ENCODE peak calls at places on chromosomes 16 and 17, in four cellular contexts. L, O, H and F are unnamed samples.

GRCh38 chr16:82456683-82457082 is 170.1 kb upstream of the CDH13 start:
- DNase-seq in H (peak; percentile 57), L (peak; percentile 42), O (peak; percentile 76), F (no peak)

GRCh38 chr17:73481672-73482071 is 162.6 kb downstream of the SDK2 start:
- DNase-seq in H (no peak), L (no peak), O (no peak), F (no peak)

GRCh38 chr16:88934066-88934667 is 42.8 kb downstream of the CBFA2T3 start:
- DNase-seq in O (no peak), H (no peak), L (no peak), F (no peak)

GRCh38 chr17:31663576-31663975 is 195.5 kb downstream of the COPRS start:
- DNase-seq in O (no peak), H (peak; percentile 39), L (no peak), F (no peak)

GRCh38 chr17:72342061-72342460 is 221.2 kb downstream of the SOX9 start:
- DNase-seq in O (no peak), L (no peak), H (no peak), F (no peak)

GRCh38 chr16:49440156-49441065 is 66.8 kb downstream of the C16orf78 start:
- DNase-seq in O (peak; percentile 13), L (no peak), H (no peak), F (no peak)

GRCh38 chr17:46045639-46046038 is 46.6 kb downstream of the STH start:
- DNase-seq in H (peak; percentile 37), L (no peak), O (no peak), F (no peak)

GRCh38 chr16:57688987-57689771 is 5.4 kb upstream of the DRC7 start:
- DNase-seq in H (no peak), L (no peak), O (no peak), F (no peak)

GRCh38 chr17:42246515-42246914 is 29.7 kb downstream of the STAT5B start:
- DNase-seq in O (no peak), L (no peak), H (no peak), F (no peak)

GRCh38 chr16:61887903-61888302 is 148.3 kb downstream of the CDH8 start:
- DNase-seq in O (no peak), L (peak; percentile 32), H (peak; percentile 61), F (no peak)

GRCh38 chr16:3857189-3858013 is 23.1 kb downstream of the CREBBP start:
- DNase-seq in L (no peak), O (no peak), H (peak; percentile 90), F (no peak)

GRCh38 chr17:19703776-19704371 is 12.5 kb downstream of the SLC47A2 start:
- DNase-seq in H (no peak), L (no peak), O (peak; percentile 45), F (no peak)

GRCh38 chr17:50261051-50261915 is 13.0 kb upstream of the TMEM92 start:
- DNase-seq in L (no peak), O (peak; percentile 8), H (no peak), F (no peak)

GRCh38 chr16:79767597-79768280 is 167.2 kb upstream of the MAF start:
- DNase-seq in L (no peak), H (peak; percentile 13), O (no peak), F (no peak)

GRCh38 chr16:78134944-78135619 is 35.6 kb downstream of the WWOX start:
- DNase-seq in L (no peak), O (no peak), H (no peak), F (no peak)

GRCh38 chr16:75252946-75253911 is 1.8 kb upstream of the BCAR1 start:
- DNase-seq in H (peak; percentile 89), L (peak; percentile 34), O (no peak), F (no peak)

GRCh38 chr17:45338023-45338781 is 21.4 kb upstream of the MAP3K14 start:
- DNase-seq in L (no peak), H (peak; percentile 58), O (no peak), F (peak; percentile 3)

GRCh38 chr17:78041401-78042179 is 83.1 kb downstream of the TNRC6C start:
- DNase-seq in H (peak; percentile 10), O (no peak), L (no peak), F (no peak)

GRCh38 chr17:78039581-78039980 is 81.1 kb downstream of the TNRC6C start:
- DNase-seq in O (no peak), L (no peak), H (no peak), F (no peak)

GRCh38 chr17:78042542-78042941 is 84.0 kb downstream of the TNRC6C start:
- DNase-seq in L (no peak), H (no peak), O (no peak), F (no peak)

GRCh38 chr17:78038748-78039288 is 80.3 kb downstream of the TNRC6C start:
- DNase-seq in H (no peak), L (no peak), O (no peak), F (no peak)

DNA sequence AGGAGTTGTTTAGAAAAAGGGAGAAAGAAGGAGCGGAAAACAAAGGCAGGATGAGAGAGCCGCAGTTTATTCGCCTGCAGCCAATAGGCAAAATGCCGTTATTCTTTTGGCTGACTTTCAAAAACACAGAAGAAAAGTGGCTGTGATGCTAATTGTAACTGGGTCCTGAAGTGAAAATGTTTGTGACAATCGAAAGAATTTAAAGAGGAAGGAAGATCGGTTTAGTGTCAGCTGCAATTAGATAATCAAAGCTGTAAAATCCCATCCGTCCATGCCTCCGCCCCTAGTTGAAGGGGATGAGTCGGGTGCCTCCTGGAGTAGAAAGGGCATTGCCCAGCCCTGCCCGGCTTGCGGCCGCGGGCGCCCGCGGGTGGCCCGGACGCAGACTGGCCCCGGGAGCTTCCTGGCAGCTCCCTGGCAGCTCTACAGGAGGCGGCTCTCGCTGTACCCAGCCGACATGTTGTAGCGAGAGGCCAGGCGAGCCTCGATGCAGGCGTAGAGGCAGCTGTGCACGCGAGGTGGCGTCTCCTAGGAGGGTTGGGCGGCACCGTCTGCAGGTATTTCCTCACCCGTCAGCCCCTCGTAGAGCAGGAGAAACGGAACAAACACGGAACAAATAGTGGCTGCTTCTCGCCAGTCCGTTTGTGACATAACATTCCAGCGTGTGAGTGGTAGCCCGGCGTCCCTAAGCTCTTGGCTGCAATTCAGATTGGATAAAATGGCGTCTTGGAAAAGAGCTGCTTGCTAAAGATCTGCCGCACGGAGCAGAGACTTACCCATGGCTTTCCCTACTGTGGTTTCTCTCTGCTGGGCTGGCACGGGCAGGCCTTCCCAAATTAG is 82.3 kb downstream of the TNRC6C start:
- DNase-seq in L (peak; percentile 60), H (peak; percentile 53), O (no peak), F (no peak)
- TF ChIP-seq CTCF in L (no peak), H (no peak), O (no peak), F (no peak)

GRCh38 chr17:14211778-14212177 is 24.9 kb downstream of the CDRT15 start:
- DNase-seq in O (no peak), H (peak; percentile 4), L (no peak), F (peak; percentile 21)
- TF ChIP-seq CTCF in O (no peak), H (peak; percentile 23), L (no peak), F (no peak)

GRCh38 chr16:595942-596735 is 6.3 kb downstream of the RAB40C start:
- DNase-seq in O (no peak), L (no peak), H (no peak), F (no peak)

GRCh38 chr16:595094-595528 is 5.2 kb downstream of the RAB40C start:
- DNase-seq in O (no peak), L (no peak), H (no peak), F (no peak)

GRCh38 chr16:596736-597060 is 6.8 kb downstream of the RAB40C start:
- DNase-seq in O (no peak), L (no peak), H (no peak), F (no peak)

GRCh38 chr16:600781-601180 is 10.9 kb downstream of the RAB40C start:
- DNase-seq in O (no peak), H (peak; percentile 21), L (no peak), F (no peak)

GRCh38 chr16:598823-599739 is 9.2 kb downstream of the RAB40C start:
- DNase-seq in L (no peak), H (no peak), O (no peak), F (no peak)
- TF ChIP-seq CTCF in L (no peak), H (no peak), O (no peak), F (no peak)

GRCh38 chr17:64216385-64217248 is 46.4 kb downstream of the TEX2 start:
- DNase-seq in H (peak; percentile 62), O (no peak), L (no peak), F (peak; percentile 17)
- TF ChIP-seq CTCF in H (peak; percentile 5), O (no peak), L (no peak), F (no peak)

DNA sequence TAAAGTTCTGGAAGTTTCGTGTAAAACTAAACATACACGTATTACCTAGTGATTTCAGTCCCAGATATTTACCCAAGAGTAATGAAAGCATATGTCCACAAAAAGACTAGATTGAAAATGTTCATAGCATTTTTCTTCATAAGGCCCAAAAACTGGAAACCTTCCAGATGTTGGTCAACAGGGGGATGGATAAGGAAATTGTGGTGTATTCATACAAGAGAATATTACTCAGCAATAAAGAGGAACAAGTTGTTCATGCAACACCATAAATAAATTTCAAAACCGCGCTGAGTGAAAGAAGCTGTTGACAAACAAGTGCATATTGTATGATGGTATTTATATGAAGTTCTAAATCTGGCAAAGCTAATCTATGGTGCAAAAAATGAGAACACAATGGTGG is 54.1 kb upstream of the NFAT5 start:
- DNase-seq in H (peak; percentile 27), L (no peak), O (no peak), F (no peak)
- TF ChIP-seq CTCF in H (no peak), L (no peak), O (no peak), F (no peak)

GRCh38 chr17:66021757-66022156 is 170.2 kb downstream of the CEP112 start:
- DNase-seq in L (no peak), O (no peak), H (no peak), F (no peak)

GRCh38 chr17:66016231-66016630 is 175.7 kb downstream of the CEP112 start:
- DNase-seq in H (no peak), L (no peak), O (no peak), F (no peak)

DNA sequence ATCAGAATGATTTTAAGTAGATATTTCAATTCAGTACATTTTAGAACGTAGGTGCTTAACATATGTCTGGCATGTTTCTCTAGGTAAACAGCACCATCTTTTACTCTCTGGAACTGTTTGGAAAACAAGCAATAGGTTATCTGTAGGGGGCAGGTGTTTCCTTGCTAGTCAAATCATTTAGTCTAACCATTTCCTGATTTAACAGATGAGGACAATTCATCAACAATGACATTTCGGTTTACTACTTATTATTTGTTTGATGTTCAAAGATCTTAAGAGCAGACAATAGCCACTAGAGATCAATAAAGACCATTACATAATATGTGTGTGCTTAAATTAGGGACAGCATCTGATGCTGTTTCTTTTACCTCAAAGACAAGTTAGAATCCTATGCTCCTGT is 173.1 kb downstream of the CEP112 start:
- DNase-seq in O (no peak), L (no peak), H (no peak), F (no peak)
- TF ChIP-seq CTCF in O (no peak), L (no peak), H (no peak), F (no peak)

GRCh38 chr17:66753126-66753920 is 81.6 kb upstream of the CACNG5 start:
- DNase-seq in H (no peak), L (no peak), O (no peak), F (no peak)
- TF ChIP-seq CTCF in H (no peak), L (no peak), O (no peak), F (no peak)

GRCh38 chr17:16929281-16929680 is 42.6 kb downstream of the TNFRSF13B start:
- DNase-seq in O (no peak), H (no peak), L (no peak), F (no peak)
- TF ChIP-seq CTCF in O (no peak), H (no peak), L (no peak), F (no peak)